ENCODE peak calls at places on chromosomes 12 and 14, in eight cellular contexts. J, K, W, Q, U, Y, T and G are unnamed samples.

GRCh38 chr14:102222009-102222575 is 82.4 kb downstream of the WDR20 start:
- DNase-seq in J (no peak), K (no peak), W (no peak), Q (no peak), U (no peak), Y (no peak), T (no peak), G (no peak)

GRCh38 chr12:27467641-27468040 is 21.1 kb downstream of the SMCO2 start:
- DNase-seq in J (no peak), K (no peak), W (no peak), Q (peak), U (no peak), Y (no peak), T (no peak), G (no peak)

GRCh38 chr12:4027412-4027811 is 154.2 kb upstream of the PARP11 start:
- DNase-seq in J (no peak), K (no peak), W (no peak), Q (peak), U (peak), Y (no peak), T (no peak), G (no peak)

GRCh38 chr14:77458249-77458950 is 507 bp downstream of the AHSA1 start:
- DNase-seq in J (peak), K (peak), W (peak), Q (peak), U (peak), Y (no peak), T (no peak), G (peak)

GRCh38 chr14:84814391-84814790 is 715.6 kb upstream of the FLRT2 start:
- DNase-seq in J (no peak), K (no peak), W (no peak), Q (no peak), U (no peak), Y (no peak), T (no peak), G (no peak)

GRCh38 chr14:75295491-75296338 is 17.1 kb downstream of the FOS start:
- DNase-seq in J (peak), K (peak), W (peak), Q (peak), U (peak), Y (peak), T (peak), G (peak)

GRCh38 chr14:32329690-32330290 is 692 bp downstream of the AKAP6 start:
- DNase-seq in J (no peak), K (no peak), W (no peak), Q (no peak), U (no peak), Y (no peak), T (no peak), G (no peak)

GRCh38 chr14:23578560-23579310 is at the start of gene JPH4:
- DNase-seq in J (no peak), K (no peak), W (peak), Q (no peak), U (no peak), Y (no peak), T (no peak), G (peak)

GRCh38 chr14:68841030-68841809 is 48.4 kb upstream of the ZFP36L1 start:
- DNase-seq in J (peak), K (peak), W (no peak), Q (peak), U (no peak), Y (no peak), T (no peak), G (no peak)

GRCh38 chr14:72605096-72605920 is 288.6 kb downstream of the DPF3 start:
- DNase-seq in J (no peak), K (no peak), W (no peak), Q (no peak), U (no peak), Y (no peak), T (no peak), G (no peak)

GRCh38 chr12:2354151-2354991 is 301.6 kb downstream of the CACNA1C start:
- DNase-seq in J (no peak), K (no peak), W (peak), Q (peak), U (no peak), Y (no peak), T (peak), G (no peak)